ENCODE peak calls at places on chromosomes 4 and X, in nine cellular contexts. F is neural progenitor cell; R is naive thymus-derived CD4-positive, alpha-beta T cell; U is lung; J is cardiac muscle cell; B is K562; Z is left ventricle myocardium inferior; C is psoas muscle; A is left lung. M is an unnamed sample.

GRCh38 chr4:142556613-142557012 is 289.5 kb downstream of the INPP4B start:
- DNase-seq in Z (no peak), J (no peak), R (no peak), F (no peak), C (no peak), A (no peak), B (no peak), U (no peak), M (no peak)

GRCh38 chrX:48573690-48574269 is 504 bp upstream of the RBM3 start:
- DNase-seq in R (no peak), U (peak; percentile 39), A (peak; percentile 51), B (peak; percentile 87), J (peak; percentile 68), C (peak; percentile 74), Z (peak; percentile 38), F (no peak), M (peak; percentile 74)

GRCh38 chr4:118352843-118353373 is at the start of gene PRSS12:
- DNase-seq in C (peak; percentile 72), F (peak; percentile 87), U (peak; percentile 75), Z (peak; percentile 48), B (peak; percentile 31), R (peak; percentile 42), A (peak; percentile 64), J (peak; percentile 56), M (no peak)

GRCh38 chrX:28613558-28613957 is 26.3 kb downstream of the IL1RAPL1 start:
- DNase-seq in R (no peak), A (no peak), C (no peak), U (no peak), J (no peak), Z (no peak), F (no peak), B (no peak), M (no peak)

GRCh38 chr4:26368685-26369084 is 47.9 kb downstream of the RBPJ start:
- DNase-seq in F (no peak), Z (no peak), J (no peak), A (no peak), R (no peak), U (no peak), C (no peak), B (no peak), M (no peak)

GRCh38 chr4:125433453-125433852 is 118.7 kb downstream of the FAT4 start:
- DNase-seq in F (no peak), C (no peak), R (no peak), Z (no peak), J (peak; percentile 93), B (no peak), U (no peak), A (no peak), M (no peak)

GRCh38 chr4:20356565-20356964 is 104.9 kb downstream of the SLIT2 start:
- DNase-seq in B (no peak), R (no peak), C (no peak), J (peak; percentile 58), Z (no peak), A (no peak), U (no peak), F (peak; percentile 79), M (no peak)

GRCh38 chrX:149275836-149276235 is 229.3 kb downstream of the IDS start:
- DNase-seq in C (no peak), A (no peak), U (no peak), J (no peak), B (no peak), Z (no peak), R (no peak), F (no peak), M (no peak)

GRCh38 chrX:20267599-20267923 is 852 bp upstream of the RPS6KA3 start:
- DNase-seq in A (no peak), C (peak; percentile 53), R (no peak), U (no peak), F (no peak), J (no peak), Z (no peak), B (no peak), M (no peak)

GRCh38 chr4:25552580-25553271 is 102.9 kb upstream of the SLC34A2 start:
- DNase-seq in Z (no peak), A (peak; percentile 73), U (peak; percentile 85), R (no peak), F (no peak), B (no peak), C (no peak), J (peak; percentile 11), M (no peak)

GRCh38 chrX:77785400-77785745 is 643 bp downstream of the ATRX start:
- DNase-seq in F (peak; percentile 52), C (no peak), Z (no peak), B (peak; percentile 46), R (no peak), J (peak; percentile 37), A (no peak), U (no peak), M (no peak)

GRCh38 chr4:81472249-81473085 is 760 bp upstream of the RASGEF1B start:
- DNase-seq in Z (peak; percentile 30), A (no peak), R (no peak), J (peak; percentile 70), F (peak; percentile 60), B (no peak), C (no peak), U (peak; percentile 42), M (no peak)

GRCh38 chr4:102836596-102836995 is 9.2 kb upstream of the UBE2D3 start:
- DNase-seq in R (no peak), F (no peak), C (no peak), A (no peak), J (no peak), Z (no peak), B (no peak), U (no peak), M (no peak)

GRCh38 chrX:155216940-155217450 is 735 bp downstream of the VBP1 start:
- DNase-seq in U (no peak), C (no peak), J (no peak), A (no peak), B (peak; percentile 52), R (no peak), F (peak; percentile 19), Z (no peak), M (no peak)

GRCh38 chr4:184764601-184765000 is 30.7 kb upstream of the CENPU start:
- DNase-seq in U (no peak), F (no peak), R (no peak), C (no peak), B (no peak), A (no peak), J (no peak), Z (no peak), M (no peak)

GRCh38 chr4:81913427-81913878 is 441.7 kb upstream of the RASGEF1B start:
- DNase-seq in F (peak; percentile 89), B (peak; percentile 80), J (peak; percentile 72), Z (no peak), A (peak; percentile 37), C (peak; percentile 51), R (peak; percentile 64), U (peak; percentile 60), M (no peak)

GRCh38 chrX:139889760-139890159 is 43.1 kb downstream of the ATP11C start:
- DNase-seq in A (no peak), Z (no peak), R (no peak), B (no peak), J (peak; percentile 30), C (no peak), F (no peak), U (no peak), M (no peak)

GRCh38 chrX:131067846-131068745 is 9.9 kb downstream of the ARHGAP36 start:
- DNase-seq in R (no peak), U (no peak), C (no peak), F (peak; percentile 50), J (no peak), Z (no peak), B (no peak), A (no peak), M (no peak)

GRCh38 chr4:117965608-117966007 is 68.7 kb upstream of the NDST3 start:
- DNase-seq in U (no peak), F (peak; percentile 4), Z (no peak), B (no peak), R (peak; percentile 30), A (no peak), C (no peak), J (no peak), M (no peak)

GRCh38 chr4:154317600-154317999 is 174.0 kb downstream of the DCHS2 start:
- DNase-seq in U (no peak), C (no peak), F (no peak), B (no peak), J (no peak), Z (no peak), A (no peak), R (no peak), M (no peak)
- H3K4me1 ChIP-seq in U (no peaks in the 10 kb centered on the region), C (no peaks in the 10 kb centered on the region), F (peaks cover 15% of the 10 kb centered on the region), B (no peaks in the 10 kb centered on the region), J (no peaks in the 10 kb centered on the region), Z (no peaks in the 10 kb centered on the region), A (no peaks in the 10 kb centered on the region), R (no peaks in the 10 kb centered on the region), M (no peaks in the 10 kb centered on the region)

GRCh38 chr4:74453037-74453635 is 8.2 kb downstream of the AREG start:
- DNase-seq in U (no peak), J (peak; percentile 48), R (no peak), A (no peak), Z (no peak), B (peak; percentile 87), F (no peak), C (no peak), M (no peak)
- H3K27ac ChIP-seq in U (no peak overlapping the region), J (no peak overlapping the region), R (no peak overlapping the region), A (no peak overlapping the region), Z (no peak overlapping the region), B (peak overlapping the region; percentile 78), F (no peak overlapping the region), C (no peak overlapping the region), M (no peak overlapping the region)

GRCh38 chr4:8701101-8702019 is 108.8 kb downstream of the CPZ start:
- DNase-seq in J (no peak), F (no peak), A (no peak), R (no peak), Z (no peak), U (no peak), C (no peak), B (no peak), M (no peak)
- H3K4me1 ChIP-seq in J (no peaks in the 10 kb centered on the region), F (peaks cover 24% of the 10 kb centered on the region), A (no peaks in the 10 kb centered on the region), R (no peaks in the 10 kb centered on the region), Z (no peaks in the 10 kb centered on the region), U (no peaks in the 10 kb centered on the region), C (no peaks in the 10 kb centered on the region), B (no peaks in the 10 kb centered on the region), M (no peaks in the 10 kb centered on the region)

DNA sequence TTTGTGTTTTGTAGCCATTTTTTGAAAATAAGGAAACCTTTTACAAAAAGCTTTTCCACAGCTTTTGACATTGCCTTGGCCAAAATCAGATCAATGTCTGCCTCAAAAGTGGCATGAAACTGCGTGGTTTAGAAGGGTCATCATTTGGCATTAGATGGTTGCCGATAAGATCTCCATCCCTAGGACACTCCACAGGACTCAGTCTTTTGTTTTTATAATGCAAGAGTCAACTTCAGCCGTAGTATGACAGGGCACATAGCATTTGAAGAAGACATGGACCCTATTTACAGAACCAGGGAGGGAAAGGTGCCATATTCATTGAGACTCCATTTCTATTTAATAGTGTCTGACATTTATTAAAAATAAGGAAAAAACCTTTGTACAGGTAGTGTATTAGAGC is 1.3 kb downstream of the RTL8A start:
- DNase-seq in A (no peak), C (no peak), U (no peak), R (no peak), J (no peak), Z (no peak), F (no peak), B (no peak), M (no peak)
- H3K27ac ChIP-seq in A (no peak overlapping the region), C (peak overlapping the region; percentile 82), U (no peak overlapping the region), R (no peak overlapping the region), J (no peak overlapping the region), Z (no peak overlapping the region), F (no peak overlapping the region), B (no peak overlapping the region), M (no peak overlapping the region)

M was measured in ascending aorta.